ENCODE peak calls at places on chromosomes 1 and 21, in ten cellular contexts. One of them, this sample, is unnamed.

GRCh38 chr1:206455681-206456344 is 14.5 kb upstream of the IKBKE start:
- DNase-seq in GM12865: no peak
- DNase-seq in fibroblast of lung: peak; percentile 17
- DNase-seq in AG09309: no peak
- DNase-seq in GM13977: no peak
- DNase-seq in cardiac fibroblast: no peak
- DNase-seq in left lung: no peak
- DNase-seq in fibroblast of pulmonary artery: no peak
- DNase-seq in fibroblast of the aortic adventitia: no peak
- DNase-seq in heart left ventricle: peak; percentile 75
- DNase-seq in this sample: peak; percentile 69

GRCh38 chr1:187038789-187039188 is 210.0 kb downstream of the PLA2G4A start:
- DNase-seq in heart left ventricle: no peak
- DNase-seq in AG09309: no peak
- DNase-seq in fibroblast of lung: peak; percentile 84
- DNase-seq in fibroblast of the aortic adventitia: peak; percentile 47
- DNase-seq in fibroblast of pulmonary artery: peak; percentile 55
- DNase-seq in GM12865: no peak
- DNase-seq in cardiac fibroblast: peak; percentile 54
- DNase-seq in left lung: no peak
- DNase-seq in GM13977: no peak
- DNase-seq in this sample: no peak

GRCh38 chr21:27406297-27407009 is 439.6 kb upstream of the ADAMTS5 start:
- DNase-seq in GM12865: no peak
- DNase-seq in heart left ventricle: no peak
- DNase-seq in fibroblast of the aortic adventitia: peak; percentile 85
- DNase-seq in AG09309: peak; percentile 28
- DNase-seq in GM13977: no peak
- DNase-seq in fibroblast of lung: peak; percentile 24
- DNase-seq in left lung: no peak
- DNase-seq in cardiac fibroblast: peak; percentile 29
- DNase-seq in fibroblast of pulmonary artery: peak; percentile 58
- DNase-seq in this sample: no peak

GRCh38 chr21:36422279-36423098 is 37.3 kb downstream of the CHAF1B start:
- DNase-seq in cardiac fibroblast: peak; percentile 88
- DNase-seq in heart left ventricle: no peak
- DNase-seq in AG09309: no peak
- DNase-seq in fibroblast of pulmonary artery: peak; percentile 81
- DNase-seq in GM13977: peak; percentile 74
- DNase-seq in left lung: no peak
- DNase-seq in GM12865: peak; percentile 83
- DNase-seq in fibroblast of the aortic adventitia: peak; percentile 78
- DNase-seq in fibroblast of lung: peak; percentile 61
- DNase-seq in this sample: no peak

GRCh38 chr1:156104065-156104810 is 10.3 kb upstream of the LMNA start:
- DNase-seq in left lung: peak; percentile 85
- DNase-seq in GM12865: peak; percentile 60
- DNase-seq in fibroblast of the aortic adventitia: peak; percentile 90
- DNase-seq in AG09309: peak; percentile 74
- DNase-seq in GM13977: peak; percentile 66
- DNase-seq in fibroblast of pulmonary artery: peak; percentile 94
- DNase-seq in fibroblast of lung: peak; percentile 75
- DNase-seq in heart left ventricle: peak; percentile 78
- DNase-seq in cardiac fibroblast: peak; percentile 84
- DNase-seq in this sample: peak; percentile 78

GRCh38 chr1:220483700-220484099 is 44.2 kb upstream of the MARK1 start:
- DNase-seq in GM12865: no peak
- DNase-seq in heart left ventricle: no peak
- DNase-seq in fibroblast of the aortic adventitia: peak; percentile 23
- DNase-seq in fibroblast of pulmonary artery: peak; percentile 17
- DNase-seq in fibroblast of lung: no peak
- DNase-seq in AG09309: no peak
- DNase-seq in cardiac fibroblast: no peak
- DNase-seq in left lung: no peak
- DNase-seq in GM13977: no peak
- DNase-seq in this sample: no peak

GRCh38 chr1:145983206-145983675 is 13.1 kb downstream of the TXNIP start:
- DNase-seq in AG09309: no peak
- DNase-seq in heart left ventricle: no peak
- DNase-seq in fibroblast of the aortic adventitia: no peak
- DNase-seq in GM13977: no peak
- DNase-seq in GM12865: no peak
- DNase-seq in fibroblast of lung: no peak
- DNase-seq in left lung: no peak
- DNase-seq in cardiac fibroblast: no peak
- DNase-seq in fibroblast of pulmonary artery: no peak
- DNase-seq in this sample: no peak

GRCh38 chr1:156873659-156874058 is 13.0 kb downstream of the NTRK1 start:
- DNase-seq in GM13977: no peak
- DNase-seq in cardiac fibroblast: no peak
- DNase-seq in GM12865: no peak
- DNase-seq in heart left ventricle: no peak
- DNase-seq in fibroblast of lung: no peak
- DNase-seq in left lung: no peak
- DNase-seq in AG09309: no peak
- DNase-seq in fibroblast of pulmonary artery: no peak
- DNase-seq in fibroblast of the aortic adventitia: no peak
- DNase-seq in this sample: no peak

GRCh38 chr1:111754964-111755320 is 759 bp upstream of the DDX20 start:
- DNase-seq in GM13977: no peak
- DNase-seq in cardiac fibroblast: peak; percentile 79
- DNase-seq in AG09309: no peak
- DNase-seq in GM12865: peak; percentile 54
- DNase-seq in heart left ventricle: no peak
- DNase-seq in fibroblast of the aortic adventitia: peak; percentile 66
- DNase-seq in fibroblast of lung: peak; percentile 45
- DNase-seq in left lung: peak; percentile 76
- DNase-seq in fibroblast of pulmonary artery: peak; percentile 73
- DNase-seq in this sample: peak; percentile 58

GRCh38 chr21:32412162-32412997 is at the start of gene EVA1C:
- DNase-seq in heart left ventricle: peak; percentile 86
- DNase-seq in AG09309: no peak
- DNase-seq in fibroblast of lung: peak; percentile 32
- DNase-seq in fibroblast of the aortic adventitia: peak; percentile 59
- DNase-seq in left lung: peak; percentile 88
- DNase-seq in GM12865: no peak
- DNase-seq in cardiac fibroblast: peak; percentile 33
- DNase-seq in GM13977: no peak
- DNase-seq in fibroblast of pulmonary artery: peak; percentile 77
- DNase-seq in this sample: peak; percentile 37

DNA sequence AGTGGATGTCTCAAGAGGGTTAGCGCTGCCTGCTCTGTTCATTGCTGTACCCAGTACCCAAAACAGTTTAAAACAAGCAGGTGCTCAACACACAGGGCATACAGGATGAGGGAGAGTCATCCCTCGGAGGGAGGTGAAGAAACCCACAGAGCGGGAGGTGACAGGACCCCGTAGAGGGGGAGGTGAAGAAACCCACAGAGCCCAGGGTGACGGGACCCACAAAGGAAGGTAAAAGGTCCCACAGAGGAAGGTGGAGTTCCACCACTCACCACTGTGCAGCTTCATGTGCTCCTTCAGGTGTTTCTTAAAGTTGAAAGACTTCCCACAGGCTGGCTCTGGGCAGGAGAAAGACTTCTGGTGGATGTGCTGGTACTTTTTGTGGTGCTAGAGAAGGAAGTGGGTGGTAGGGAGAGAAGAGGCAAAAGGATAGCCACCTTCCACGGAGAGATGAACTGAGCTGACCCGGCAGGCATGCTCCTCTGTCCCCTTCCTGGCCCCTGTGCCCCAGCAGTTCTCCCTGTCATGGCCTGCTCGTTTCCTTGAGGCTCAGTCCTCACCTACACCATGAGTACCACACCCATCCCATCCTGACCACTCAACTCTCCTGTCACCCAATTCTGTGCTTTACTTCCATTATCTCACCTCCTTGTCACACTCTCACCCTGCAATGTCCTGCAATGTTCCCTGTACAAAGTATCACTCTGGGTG is 5.1 kb downstream of the ZNF692 start:
- DNase-seq in GM13977: no peak
- DNase-seq in GM12865: no peak
- DNase-seq in fibroblast of the aortic adventitia: no peak
- DNase-seq in left lung: no peak
- DNase-seq in cardiac fibroblast: no peak
- DNase-seq in fibroblast of lung: no peak
- DNase-seq in heart left ventricle: no peak
- DNase-seq in AG09309: no peak
- DNase-seq in fibroblast of pulmonary artery: no peak
- DNase-seq in this sample: no peak
- TF ChIP-seq CTCF in GM13977: no peak
- TF ChIP-seq CTCF in GM12865: no peak
- TF ChIP-seq CTCF in fibroblast of the aortic adventitia: no peak
- TF ChIP-seq CTCF in left lung: no peak
- TF ChIP-seq CTCF in cardiac fibroblast: no peak
- TF ChIP-seq CTCF in fibroblast of lung: no peak
- TF ChIP-seq CTCF in heart left ventricle: no peak
- TF ChIP-seq CTCF in AG09309: no peak
- TF ChIP-seq CTCF in fibroblast of pulmonary artery: no peak
- TF ChIP-seq CTCF in this sample: no peak

DNA sequence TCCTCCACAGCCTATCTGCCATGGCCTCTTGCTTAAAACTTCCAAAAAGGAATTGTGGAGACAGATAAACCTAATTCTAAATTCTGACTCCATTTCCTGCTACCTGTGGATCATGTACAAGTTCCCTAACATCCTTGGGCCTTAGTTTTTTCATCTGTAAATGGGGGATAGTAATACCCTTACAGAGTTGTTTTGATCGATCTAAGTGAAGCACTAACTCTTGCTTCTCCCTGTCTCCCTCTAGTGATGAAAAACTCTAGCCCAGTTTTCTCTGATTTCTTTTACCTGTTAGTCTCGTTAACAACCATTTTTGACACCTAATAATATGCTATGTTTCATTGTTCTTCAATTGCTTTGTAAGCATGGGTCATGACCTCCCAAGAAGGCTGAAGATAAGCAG is 65.9 kb downstream of the TM2D1 start:
- DNase-seq in left lung: no peak
- DNase-seq in cardiac fibroblast: peak; percentile 11
- DNase-seq in GM13977: no peak
- DNase-seq in fibroblast of pulmonary artery: no peak
- DNase-seq in fibroblast of the aortic adventitia: no peak
- DNase-seq in fibroblast of lung: no peak
- DNase-seq in GM12865: no peak
- DNase-seq in heart left ventricle: no peak
- DNase-seq in AG09309: no peak
- DNase-seq in this sample: no peak
- TF ChIP-seq CTCF in left lung: no peak
- TF ChIP-seq CTCF in cardiac fibroblast: peak; percentile 40
- TF ChIP-seq CTCF in GM13977: peak; percentile 17
- TF ChIP-seq CTCF in fibroblast of pulmonary artery: peak; percentile 24
- TF ChIP-seq CTCF in fibroblast of the aortic adventitia: peak; percentile 29
- TF ChIP-seq CTCF in fibroblast of lung: peak; percentile 27
- TF ChIP-seq CTCF in GM12865: peak; percentile 19
- TF ChIP-seq CTCF in heart left ventricle: no peak
- TF ChIP-seq CTCF in AG09309: no peak
- TF ChIP-seq CTCF in this sample: no peak

DNA sequence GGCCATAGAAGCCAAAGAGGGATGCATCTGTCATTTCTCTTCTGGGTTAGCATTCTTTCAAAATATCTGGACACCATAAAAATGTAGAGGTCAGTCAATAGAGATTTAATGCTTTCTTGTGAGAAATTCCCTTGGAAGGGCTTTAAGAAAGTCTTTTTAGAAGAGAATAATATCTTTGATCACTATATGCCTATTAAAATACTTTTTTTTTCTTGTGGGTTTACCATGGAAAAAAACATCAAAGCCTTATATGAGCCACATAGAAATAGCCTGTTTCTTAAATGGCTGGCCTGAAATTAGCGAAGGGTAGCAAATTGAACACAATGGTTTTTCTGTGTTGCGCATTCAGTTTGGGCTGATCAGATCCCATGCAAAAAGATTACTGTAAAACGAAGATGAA is 36.8 kb downstream of the BACE2 start:
- DNase-seq in fibroblast of the aortic adventitia: no peak
- DNase-seq in fibroblast of lung: no peak
- DNase-seq in AG09309: no peak
- DNase-seq in GM12865: no peak
- DNase-seq in left lung: no peak
- DNase-seq in cardiac fibroblast: no peak
- DNase-seq in fibroblast of pulmonary artery: no peak
- DNase-seq in GM13977: no peak
- DNase-seq in heart left ventricle: no peak
- DNase-seq in this sample: no peak
- TF ChIP-seq CTCF in fibroblast of the aortic adventitia: no peak
- TF ChIP-seq CTCF in fibroblast of lung: no peak
- TF ChIP-seq CTCF in AG09309: no peak
- TF ChIP-seq CTCF in GM12865: no peak
- TF ChIP-seq CTCF in left lung: no peak
- TF ChIP-seq CTCF in cardiac fibroblast: no peak
- TF ChIP-seq CTCF in fibroblast of pulmonary artery: no peak
- TF ChIP-seq CTCF in GM13977: no peak
- TF ChIP-seq CTCF in heart left ventricle: no peak
- TF ChIP-seq CTCF in this sample: no peak

GRCh38 chr1:226149806-226150205 is 36.7 kb downstream of the ACBD3 start:
- DNase-seq in fibroblast of lung: no peak
- DNase-seq in heart left ventricle: no peak
- DNase-seq in AG09309: no peak
- DNase-seq in GM12865: no peak
- DNase-seq in GM13977: no peak
- DNase-seq in fibroblast of pulmonary artery: peak; percentile 25
- DNase-seq in cardiac fibroblast: no peak
- DNase-seq in fibroblast of the aortic adventitia: no peak
- DNase-seq in left lung: no peak
- DNase-seq in this sample: no peak
- TF ChIP-seq CTCF in fibroblast of lung: peak; percentile 15
- TF ChIP-seq CTCF in heart left ventricle: no peak
- TF ChIP-seq CTCF in AG09309: no peak
- TF ChIP-seq CTCF in GM12865: no peak
- TF ChIP-seq CTCF in GM13977: no peak
- TF ChIP-seq CTCF in fibroblast of pulmonary artery: peak; percentile 7
- TF ChIP-seq CTCF in cardiac fibroblast: no peak
- TF ChIP-seq CTCF in fibroblast of the aortic adventitia: no peak
- TF ChIP-seq CTCF in left lung: no peak
- TF ChIP-seq CTCF in this sample: no peak

GRCh38 chr1:189220750-189221149 is 1256.9 kb downstream of the BRINP3 start:
- DNase-seq in AG09309: no peak
- DNase-seq in cardiac fibroblast: no peak
- DNase-seq in GM12865: no peak
- DNase-seq in heart left ventricle: no peak
- DNase-seq in fibroblast of the aortic adventitia: no peak
- DNase-seq in fibroblast of lung: no peak
- DNase-seq in GM13977: no peak
- DNase-seq in fibroblast of pulmonary artery: peak; percentile 9
- DNase-seq in left lung: no peak
- DNase-seq in this sample: no peak
- TF ChIP-seq CTCF in AG09309: no peak
- TF ChIP-seq CTCF in cardiac fibroblast: no peak
- TF ChIP-seq CTCF in GM12865: peak; percentile 19
- TF ChIP-seq CTCF in heart left ventricle: no peak
- TF ChIP-seq CTCF in fibroblast of the aortic adventitia: no peak
- TF ChIP-seq CTCF in fibroblast of lung: peak; percentile 56
- TF ChIP-seq CTCF in GM13977: peak; percentile 21
- TF ChIP-seq CTCF in fibroblast of pulmonary artery: peak; percentile 55
- TF ChIP-seq CTCF in left lung: no peak
- TF ChIP-seq CTCF in this sample: no peak

DNA sequence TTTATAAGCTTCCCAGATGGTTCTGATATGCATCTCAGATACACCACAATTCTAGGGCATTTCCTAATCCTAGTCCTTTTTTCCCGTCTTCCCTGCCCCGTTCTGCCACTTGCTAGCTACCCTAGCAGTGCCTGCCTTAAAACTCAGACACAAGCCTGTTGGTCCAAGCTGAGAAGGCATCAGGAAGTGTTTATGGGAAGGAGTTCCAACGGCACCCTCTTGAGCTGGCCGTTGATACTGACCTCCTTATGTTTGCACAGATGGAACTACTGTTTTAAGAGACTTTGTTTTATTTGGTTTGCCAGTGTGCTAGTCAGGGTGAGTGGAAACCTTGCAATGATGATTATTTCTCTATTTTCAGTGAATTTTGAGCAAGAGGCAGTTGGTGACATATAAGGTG is 67.2 kb downstream of the UCK2 start:
- DNase-seq in GM12865: no peak
- DNase-seq in left lung: no peak
- DNase-seq in fibroblast of the aortic adventitia: no peak
- DNase-seq in fibroblast of pulmonary artery: no peak
- DNase-seq in AG09309: peak; percentile 31
- DNase-seq in fibroblast of lung: peak; percentile 32
- DNase-seq in heart left ventricle: no peak
- DNase-seq in GM13977: no peak
- DNase-seq in cardiac fibroblast: peak; percentile 26
- DNase-seq in this sample: no peak
- TF ChIP-seq CTCF in GM12865: no peak
- TF ChIP-seq CTCF in left lung: no peak
- TF ChIP-seq CTCF in fibroblast of the aortic adventitia: no peak
- TF ChIP-seq CTCF in fibroblast of pulmonary artery: no peak
- TF ChIP-seq CTCF in AG09309: no peak
- TF ChIP-seq CTCF in fibroblast of lung: no peak
- TF ChIP-seq CTCF in heart left ventricle: no peak
- TF ChIP-seq CTCF in GM13977: no peak
- TF ChIP-seq CTCF in cardiac fibroblast: no peak
- TF ChIP-seq CTCF in this sample: no peak